ENCODE peak calls at places on chromosomes 5 and 9, in seven cellular contexts. B is heart right ventricle, V is A549, W is HFF-Myc, P is ovary, U is heart left ventricle, L is NB4. Q is an unnamed sample.
A peak's percentile ranks its signal among the peaks of the same experiment; 100 is the strongest.

GRCh38 chr5:124748687-124749594 is 2.5 kb upstream of the ZNF608 start:
- DNase-seq in W (peak; percentile 79), B (peak; percentile 30), U (peak; percentile 80), L (peak; percentile 4), V (peak; percentile 93), P (peak; percentile 72), Q (peak; percentile 83)

GRCh38 chr9:15552641-15553527 is at the start of gene CCDC171:
- DNase-seq in P (peak; percentile 94), V (peak; percentile 98), W (peak; percentile 84), U (peak; percentile 94), L (peak; percentile 100), B (peak; percentile 93), Q (peak; percentile 92)

GRCh38 chr5:24621809-24622208 is 23.0 kb downstream of the CDH10 start:
- DNase-seq in V (no peak), B (no peak), P (no peak), L (peak; percentile 16), U (no peak), W (no peak), Q (no peak)

GRCh38 chr5:54883374-54884194 is 101.8 kb downstream of the ESM1 start:
- DNase-seq in B (peak; percentile 47), P (peak; percentile 68), W (no peak), V (no peak), L (no peak), U (peak; percentile 35), Q (no peak)

GRCh38 chr5:181059297-181060230 is 19.5 kb downstream of the BTNL9 start:
- DNase-seq in B (no peak), P (no peak), W (no peak), U (no peak), V (no peak), L (no peak), Q (no peak)

GRCh38 chr9:90420211-90420610 is 222.4 kb downstream of the DIRAS2 start:
- DNase-seq in U (no peak), W (no peak), V (no peak), P (no peak), B (no peak), L (no peak), Q (no peak)

GRCh38 chr9:83754383-83754977 is 46.7 kb upstream of the UBQLN1 start:
- DNase-seq in W (no peak), P (no peak), U (no peak), V (no peak), L (peak; percentile 33), B (no peak), Q (no peak)

GRCh38 chr5:52334367-52334766 is 453.3 kb upstream of the ITGA1 start:
- DNase-seq in B (no peak), L (no peak), W (no peak), U (no peak), P (no peak), V (no peak), Q (no peak)

GRCh38 chr9:105359899-105360298 is 87.9 kb upstream of the FSD1L start:
- DNase-seq in P (no peak), U (no peak), B (no peak), W (no peak), V (no peak), L (no peak), Q (peak; percentile 1)

GRCh38 chr5:161400583-161400982 is 145.9 kb downstream of the GABRB2 start:
- DNase-seq in P (no peak), L (no peak), B (no peak), U (no peak), V (no peak), W (no peak), Q (no peak)

GRCh38 chr9:69279084-69279729 is 45.8 kb upstream of the ENTREP1 start:
- DNase-seq in P (no peak), B (no peak), L (no peak), W (no peak), V (no peak), U (no peak), Q (no peak)

DNA sequence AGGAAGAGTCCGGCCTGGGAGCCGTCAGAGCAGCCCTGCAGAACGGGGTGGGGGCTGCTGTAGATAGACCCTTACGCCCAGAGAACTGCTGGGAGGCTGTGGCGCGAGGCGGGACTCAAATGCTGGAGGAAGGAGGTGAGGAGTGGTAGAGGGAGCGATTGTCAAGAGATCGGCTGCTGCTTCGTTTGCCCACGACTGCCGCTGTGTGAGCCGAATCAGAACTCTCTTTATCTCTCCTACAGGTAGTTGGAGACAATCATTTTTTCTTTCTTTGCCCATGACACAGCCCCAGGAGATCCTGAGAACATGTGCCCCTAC is 446 bp downstream of the ZNF79 start:
- DNase-seq in B (no peak), U (no peak), P (no peak), V (no peak), W (no peak), L (peak; percentile 50), Q (no peak)
- TF ChIP-seq CTCF in B (no peak), U (no peak), P (no peak), V (no peak), W (no peak), L (no peak), Q (no peak)

DNA sequence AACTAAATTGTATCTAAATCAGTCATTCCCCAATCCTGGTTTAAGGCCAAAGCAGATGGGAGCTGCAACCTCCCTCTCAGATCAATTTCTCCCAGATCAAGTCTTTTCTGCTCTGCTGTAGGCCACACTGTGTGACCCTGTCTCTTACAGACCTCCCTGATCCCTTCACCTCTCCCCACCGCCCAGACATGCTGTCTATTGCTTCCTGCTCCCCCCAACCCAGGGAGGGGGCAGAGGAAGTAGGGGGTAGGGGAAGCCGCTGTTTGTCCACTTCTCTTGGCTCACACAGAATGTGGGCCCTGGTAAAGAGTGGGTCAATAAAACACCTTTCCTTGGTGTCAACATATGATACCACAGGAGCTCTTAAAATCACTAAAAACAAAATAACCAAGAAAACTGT is 226.3 kb downstream of the ENC1 start:
- DNase-seq in B (no peak), W (no peak), U (no peak), L (no peak), P (no peak), V (no peak), Q (no peak)
- H3K4me3 ChIP-seq in B (no peak overlapping the region), W (no peak overlapping the region), U (no peak overlapping the region), L (no peak overlapping the region), P (no peak overlapping the region), V (no peak overlapping the region), Q (no peak overlapping the region)

DNA sequence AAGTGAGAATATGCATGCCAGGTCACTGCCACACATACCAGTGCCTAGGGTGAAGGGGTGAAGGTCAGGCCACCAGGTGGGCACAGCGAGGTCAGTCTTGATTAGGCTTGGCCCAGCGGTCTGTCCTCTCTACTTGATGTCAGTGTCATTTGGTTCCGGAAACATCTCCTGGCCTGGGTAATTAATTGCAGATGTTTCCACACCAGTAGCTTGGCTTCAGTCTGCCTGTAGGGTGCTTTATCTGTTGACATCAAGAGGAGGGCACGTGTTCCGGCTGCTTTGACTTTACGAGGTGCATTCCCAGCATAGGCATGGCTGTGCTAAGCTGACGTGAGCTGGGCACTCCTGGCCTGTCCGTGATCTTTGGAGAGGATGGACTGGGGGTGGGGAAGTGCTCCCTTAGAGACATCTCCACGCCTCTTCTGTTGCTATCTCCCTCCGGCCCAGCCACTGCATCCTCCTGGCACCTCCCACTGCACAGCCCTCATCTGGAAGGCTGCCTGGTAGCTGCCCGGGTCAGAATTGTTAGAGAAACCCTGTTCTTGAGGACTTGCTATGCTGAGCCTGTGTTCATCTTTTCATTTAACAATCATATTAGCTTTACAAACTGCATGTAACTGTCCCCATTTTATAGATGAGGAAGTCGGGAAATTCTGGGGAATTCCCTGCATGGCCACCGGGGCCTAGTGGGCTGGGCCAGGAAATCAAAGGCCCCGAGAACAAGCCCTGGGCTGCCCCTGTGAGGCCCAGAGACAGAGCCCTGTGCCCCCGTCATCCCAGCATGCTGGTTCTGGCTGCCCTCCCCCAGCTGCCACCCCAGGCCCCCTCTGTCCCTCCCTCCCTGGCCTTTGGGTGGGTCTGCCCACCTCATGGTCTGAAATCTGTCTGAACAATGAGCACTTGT is 29.1 kb downstream of the JADE2 start:
- DNase-seq in L (no peak), U (peak; percentile 85), V (peak; percentile 85), W (peak; percentile 95), B (peak; percentile 72), P (peak; percentile 59), Q (no peak)
- TF ChIP-seq CTCF in L (no peak), U (no peak), V (no peak), W (no peak), B (no peak), P (no peak), Q (no peak)

GRCh38 chr5:133969654-133970324 is 1.4 kb upstream of the C5orf15 start:
- DNase-seq in W (no peak), V (peak; percentile 54), L (peak; percentile 28), P (no peak), B (no peak), U (no peak), Q (no peak)

GRCh38 chr5:133967715-133968056 is 739 bp downstream of the C5orf15 start:
- DNase-seq in B (no peak), W (no peak), U (peak; percentile 30), P (no peak), L (no peak), V (no peak), Q (no peak)

GRCh38 chr5:133966090-133966489 is 2.3 kb downstream of the C5orf15 start:
- DNase-seq in L (no peak), U (no peak), V (no peak), P (no peak), B (no peak), W (no peak), Q (no peak)

GRCh38 chr5:133968057-133968993 is at the start of gene C5orf15:
- DNase-seq in P (peak; percentile 92), B (peak; percentile 93), V (peak; percentile 97), W (peak; percentile 92), L (peak; percentile 97), U (peak; percentile 96), Q (peak; percentile 92)

GRCh38 chr5:133967124-133967523 is 1.3 kb downstream of the C5orf15 start:
- DNase-seq in U (no peak), B (no peak), W (no peak), P (no peak), V (no peak), L (no peak), Q (no peak)
- H3K4me3 ChIP-seq in U (peak overlapping the region; percentile 87), B (peak overlapping the region; percentile 91), W (peak overlapping the region; percentile 92), P (peak overlapping the region; percentile 74), V (peak overlapping the region; percentile 67), L (peak overlapping the region; percentile 75), Q (peak overlapping the region; percentile 86)

GRCh38 chr5:114297915-114298314 is 64.0 kb upstream of the KCNN2 start:
- DNase-seq in B (no peak), P (no peak), W (no peak), U (no peak), L (no peak), V (no peak), Q (no peak)

DNA sequence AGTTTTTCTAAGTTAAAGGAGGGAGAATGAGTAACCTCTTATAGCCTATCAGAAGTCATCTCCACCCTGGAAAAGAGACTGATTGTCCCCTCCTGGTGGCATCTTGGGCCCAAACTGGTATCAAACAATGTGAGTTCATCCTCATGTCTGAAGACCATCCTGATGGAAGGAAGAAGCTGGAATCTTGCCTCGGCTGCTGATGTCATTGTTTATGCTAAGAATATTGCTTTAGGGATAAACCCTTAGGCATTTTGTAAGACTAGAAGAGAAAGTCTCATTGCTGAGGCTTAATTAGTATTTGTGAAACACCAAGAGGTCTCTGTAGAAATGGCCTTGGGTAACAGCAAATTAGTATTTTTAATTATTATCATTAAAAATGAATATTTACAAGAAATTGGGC is 65.7 kb upstream of the KCNN2 start:
- DNase-seq in W (peak; percentile 21), L (no peak), U (no peak), P (no peak), V (no peak), B (no peak), Q (no peak)
- TF ChIP-seq CTCF in W (no peak), L (no peak), U (no peak), P (no peak), V (no peak), B (no peak), Q (no peak)

Q was measured in astrocyte of the cerebellum.